ENCODE peak calls at places on chromosomes 1 and 21, in seven cellular contexts. One of them, this sample, is unnamed.

GRCh38 chr21:42997053-42997452 is 22.7 kb downstream of the PKNOX1 start:
- DNase-seq in fibroblast of mammary gland: peak
- DNase-seq in stimulated activated naive B cell treated with anti-CD40 and anti-IgM and Interleukin-4, amounts not matched to agents 10 μg/mL and 1 μg/mL and 100 μg/mL, for 72 hours: no peak
- DNase-seq in hepatocyte: peak
- DNase-seq in lower leg skin: no peak
- DNase-seq in H9: no peak
- DNase-seq in PC-9: peak
- DNase-seq in this sample: peak

GRCh38 chr1:152029144-152029936 is 7.5 kb downstream of the S100A11 start:
- DNase-seq in H9: no peak
- DNase-seq in fibroblast of mammary gland: peak
- DNase-seq in stimulated activated naive B cell treated with anti-CD40 and anti-IgM and Interleukin-4, amounts not matched to agents 10 μg/mL and 1 μg/mL and 100 μg/mL, for 72 hours: no peak
- DNase-seq in hepatocyte: no peak
- DNase-seq in PC-9: peak
- DNase-seq in lower leg skin: no peak
- DNase-seq in this sample: no peak

GRCh38 chr21:16125274-16125673 is 395.5 kb downstream of the USP25 start:
- DNase-seq in H9: no peak
- DNase-seq in lower leg skin: no peak
- DNase-seq in fibroblast of mammary gland: peak
- DNase-seq in stimulated activated naive B cell treated with anti-CD40 and anti-IgM and Interleukin-4, amounts not matched to agents 10 μg/mL and 1 μg/mL and 100 μg/mL, for 72 hours: no peak
- DNase-seq in hepatocyte: no peak
- DNase-seq in PC-9: no peak
- DNase-seq in this sample: no peak

GRCh38 chr1:228034954-228035837 is 28.4 kb downstream of the WNT3A start:
- DNase-seq in lower leg skin: peak
- DNase-seq in hepatocyte: no peak
- DNase-seq in fibroblast of mammary gland: no peak
- DNase-seq in PC-9: no peak
- DNase-seq in stimulated activated naive B cell treated with anti-CD40 and anti-IgM and Interleukin-4, amounts not matched to agents 10 μg/mL and 1 μg/mL and 100 μg/mL, for 72 hours: no peak
- DNase-seq in H9: peak
- DNase-seq in this sample: no peak

GRCh38 chr1:151993084-151993733 is 450 bp downstream of the S100A10 start:
- DNase-seq in hepatocyte: peak
- DNase-seq in fibroblast of mammary gland: no peak
- DNase-seq in lower leg skin: peak
- DNase-seq in PC-9: no peak
- DNase-seq in H9: peak
- DNase-seq in stimulated activated naive B cell treated with anti-CD40 and anti-IgM and Interleukin-4, amounts not matched to agents 10 μg/mL and 1 μg/mL and 100 μg/mL, for 72 hours: no peak
- DNase-seq in this sample: no peak

GRCh38 chr1:148334339-148335130 is 148.6 kb downstream of the PPIAL4G start:
- DNase-seq in hepatocyte: peak
- DNase-seq in fibroblast of mammary gland: peak
- DNase-seq in lower leg skin: peak
- DNase-seq in stimulated activated naive B cell treated with anti-CD40 and anti-IgM and Interleukin-4, amounts not matched to agents 10 μg/mL and 1 μg/mL and 100 μg/mL, for 72 hours: peak
- DNase-seq in H9: peak
- DNase-seq in PC-9: peak
- DNase-seq in this sample: peak

GRCh38 chr1:53016705-53017104 is 45.3 kb upstream of the PODN start:
- DNase-seq in H9: no peak
- DNase-seq in stimulated activated naive B cell treated with anti-CD40 and anti-IgM and Interleukin-4, amounts not matched to agents 10 μg/mL and 1 μg/mL and 100 μg/mL, for 72 hours: no peak
- DNase-seq in hepatocyte: no peak
- DNase-seq in lower leg skin: no peak
- DNase-seq in PC-9: no peak
- DNase-seq in fibroblast of mammary gland: peak
- DNase-seq in this sample: no peak

GRCh38 chr1:58905628-58906256 is 121.9 kb upstream of the JUN start:
- DNase-seq in stimulated activated naive B cell treated with anti-CD40 and anti-IgM and Interleukin-4, amounts not matched to agents 10 μg/mL and 1 μg/mL and 100 μg/mL, for 72 hours: no peak
- DNase-seq in hepatocyte: no peak
- DNase-seq in H9: no peak
- DNase-seq in fibroblast of mammary gland: no peak
- DNase-seq in lower leg skin: no peak
- DNase-seq in PC-9: no peak
- DNase-seq in this sample: no peak

GRCh38 chr1:214853340-214853739 is 229.2 kb upstream of the KCNK2 start:
- DNase-seq in fibroblast of mammary gland: peak
- DNase-seq in stimulated activated naive B cell treated with anti-CD40 and anti-IgM and Interleukin-4, amounts not matched to agents 10 μg/mL and 1 μg/mL and 100 μg/mL, for 72 hours: no peak
- DNase-seq in hepatocyte: no peak
- DNase-seq in H9: no peak
- DNase-seq in PC-9: no peak
- DNase-seq in lower leg skin: no peak
- DNase-seq in this sample: no peak

This sample was measured in H54.